ENCODE peak calls at places on chromosome 9, in seven cellular contexts. U is HepG2, T is Panc1, X is GM12878, S is HCT116, I is H1, R is K562. B is an unnamed sample.
A peak's percentile ranks its signal among the peaks of the same experiment; 100 is the strongest.

GRCh38 chr9:126057869-126058467 is 268.7 kb upstream of the MVB12B start:
- DNase-seq in U (no peak), T (no peak), X (no peak), S (no peak), I (no peak), R (no peak), B (peak; percentile 66)

GRCh38 chr9:16864741-16865434 is 5.6 kb downstream of the BNC2 start:
- DNase-seq in U (no peak), T (no peak), X (no peak), S (no peak), I (no peak), R (no peak), B (no peak)

GRCh38 chr9:29556317-29556716 is 1983.0 kb upstream of the C9orf72 start:
- DNase-seq in U (no peak), T (no peak), X (no peak), S (no peak), I (no peak), R (no peak), B (no peak)

GRCh38 chr9:4859035-4859434 is 66.3 kb downstream of the RCL1 start:
- DNase-seq in U (no peak), T (no peak), X (no peak), S (no peak), I (no peak), R (no peak), B (no peak)

GRCh38 chr9:35499029-35499700 is 9.3 kb downstream of the RUSC2 start:
- DNase-seq in U (no peak), T (no peak), X (no peak), S (no peak), I (no peak), R (no peak), B (no peak)

GRCh38 chr9:84811072-84811725 is 141.7 kb downstream of the NTRK2 start:
- DNase-seq in U (no peak), T (no peak), X (no peak), S (no peak), I (no peak), R (no peak), B (no peak)

GRCh38 chr9:114655689-114656088 is 1.9 kb downstream of the TEX53 start:
- DNase-seq in U (no peak), T (no peak), X (no peak), S (no peak), I (no peak), R (no peak), B (no peak)

GRCh38 chr9:115442054-115442453 is 324.1 kb upstream of the TNC start:
- DNase-seq in U (no peak), T (no peak), X (no peak), S (no peak), I (no peak), R (no peak), B (no peak)

GRCh38 chr9:125650271-125650737 is 56.7 kb downstream of the MAPKAP1 start:
- DNase-seq in U (no peak), T (no peak), X (peak; percentile 96), S (no peak), I (no peak), R (no peak), B (no peak)

GRCh38 chr9:36499156-36499886 is 73.4 kb upstream of the MELK start:
- DNase-seq in U (no peak), T (no peak), X (no peak), S (no peak), I (no peak), R (no peak), B (peak; percentile 73)

GRCh38 chr9:35907732-35908483 is 1.4 kb upstream of the SPAAR start:
- DNase-seq in U (peak; percentile 62), T (no peak), X (no peak), S (peak; percentile 32), I (peak; percentile 49), R (peak; percentile 24), B (peak; percentile 86)

GRCh38 chr9:136292591-136293448 is 11.1 kb downstream of the CCDC187 start:
- DNase-seq in U (no peak), T (no peak), X (no peak), S (no peak), I (no peak), R (no peak), B (peak; percentile 67)

GRCh38 chr9:33506626-33507370 is 17.3 kb upstream of the ANKRD18B start:
- DNase-seq in U (peak; percentile 31), T (no peak), X (no peak), S (peak; percentile 27), I (no peak), R (no peak), B (no peak)

GRCh38 chr9:97109194-97109811 is 70.4 kb upstream of the CTSV start:
- DNase-seq in U (peak; percentile 64), T (peak; percentile 39), X (peak; percentile 1), S (peak; percentile 69), I (peak; percentile 43), R (peak; percentile 7), B (no peak)

GRCh38 chr9:33068991-33069390 is 7.5 kb downstream of the SMU1 start:
- DNase-seq in U (no peak), T (no peak), X (no peak), S (no peak), I (no peak), R (no peak), B (no peak)

GRCh38 chr9:13429271-13429670 is 149.8 kb upstream of the MPDZ start:
- DNase-seq in U (no peak), T (no peak), X (no peak), S (no peak), I (no peak), R (no peak), B (no peak)

GRCh38 chr9:133958756-133959155 is 33.4 kb downstream of the VAV2 start:
- DNase-seq in U (no peak), T (no peak), X (no peak), S (no peak), I (no peak), R (no peak), B (no peak)

GRCh38 chr9:94948567-94949235 is 222.2 kb downstream of the AOPEP start:
- DNase-seq in U (no peak), T (no peak), X (no peak), S (no peak), I (no peak), R (no peak), B (no peak)

GRCh38 chr9:94944623-94945022 is 218.1 kb downstream of the AOPEP start:
- DNase-seq in U (no peak), T (no peak), X (no peak), S (no peak), I (no peak), R (no peak), B (no peak)

GRCh38 chr9:94946256-94946655 is 219.8 kb downstream of the AOPEP start:
- DNase-seq in U (no peak), T (no peak), X (no peak), S (no peak), I (no peak), R (no peak), B (no peak)

GRCh38 chr9:94949330-94949729 is 222.8 kb downstream of the AOPEP start:
- DNase-seq in U (no peak), T (no peak), X (no peak), S (no peak), I (no peak), R (no peak), B (no peak)

DNA sequence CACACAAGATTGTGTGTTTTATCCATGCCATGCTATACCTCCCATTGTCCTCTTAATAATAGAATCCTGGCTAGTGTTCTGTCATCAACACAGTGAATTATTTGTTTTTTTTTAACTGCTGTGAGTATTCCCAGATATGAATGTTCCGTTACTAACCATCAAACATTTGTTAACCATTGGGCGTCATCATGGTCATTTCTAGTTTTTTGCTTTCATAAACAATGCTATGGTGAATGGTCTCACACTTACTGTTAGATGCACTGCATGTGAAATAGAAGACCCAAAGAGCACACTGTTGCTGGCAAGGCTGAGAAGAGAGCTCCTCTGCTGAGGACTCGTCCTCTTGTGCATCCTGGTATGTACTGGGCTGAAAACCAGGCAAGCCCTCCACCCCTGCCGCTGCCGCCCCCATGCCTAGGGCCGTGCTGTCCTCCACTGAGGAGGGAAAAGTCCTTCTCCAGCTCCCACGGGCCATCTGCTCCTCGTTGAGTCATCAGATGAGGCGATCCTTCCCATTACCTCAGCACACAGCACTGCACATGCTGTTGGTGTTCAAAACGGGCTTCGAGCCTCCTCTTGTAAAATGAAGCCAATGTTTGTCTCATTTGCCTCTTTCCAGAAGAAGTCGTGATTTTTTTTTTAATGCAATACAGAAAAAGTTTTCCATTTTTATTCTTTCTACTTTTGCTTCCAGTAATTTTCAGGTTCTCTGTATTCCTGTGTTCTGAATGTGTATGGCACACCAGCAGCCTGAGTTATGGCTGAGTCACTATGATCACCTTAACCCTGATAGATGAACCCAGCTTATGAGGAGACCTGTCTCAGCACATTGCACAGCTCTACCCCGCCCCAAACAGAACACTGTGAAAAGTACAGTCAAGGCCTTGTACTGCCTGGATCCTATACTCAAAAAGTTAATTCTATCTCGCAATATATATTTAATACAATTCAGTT is 219.0 kb downstream of the AOPEP start:
- DNase-seq in U (no peak), T (peak; percentile 25), X (no peak), S (no peak), I (no peak), R (peak; percentile 25), B (no peak)
- TF ChIP-seq SIN3A in U (no peak), T (no peak), X (no peak), S (no peak), I (no peak), R (no peak), B (no peak)

GRCh38 chr9:129494113-129494789 is 126.7 kb downstream of the C9orf50 start:
- DNase-seq in U (no peak), T (no peak), X (no peak), S (no peak), I (no peak), R (no peak), B (no peak)
- TF ChIP-seq CTCF in U (no peak), T (no peak), X (no peak), S (no peak), I (no peak), R (no peak), B (no peak)

GRCh38 chr9:83032065-83032625 is 30.8 kb downstream of the RASEF start:
- DNase-seq in U (no peak), T (no peak), X (no peak), S (no peak), I (no peak), R (no peak), B (no peak)
- TF ChIP-seq SIN3A in U (no peak), T (no peak), X (no peak), S (no peak), I (no peak), R (no peak), B (no peak)

DNA sequence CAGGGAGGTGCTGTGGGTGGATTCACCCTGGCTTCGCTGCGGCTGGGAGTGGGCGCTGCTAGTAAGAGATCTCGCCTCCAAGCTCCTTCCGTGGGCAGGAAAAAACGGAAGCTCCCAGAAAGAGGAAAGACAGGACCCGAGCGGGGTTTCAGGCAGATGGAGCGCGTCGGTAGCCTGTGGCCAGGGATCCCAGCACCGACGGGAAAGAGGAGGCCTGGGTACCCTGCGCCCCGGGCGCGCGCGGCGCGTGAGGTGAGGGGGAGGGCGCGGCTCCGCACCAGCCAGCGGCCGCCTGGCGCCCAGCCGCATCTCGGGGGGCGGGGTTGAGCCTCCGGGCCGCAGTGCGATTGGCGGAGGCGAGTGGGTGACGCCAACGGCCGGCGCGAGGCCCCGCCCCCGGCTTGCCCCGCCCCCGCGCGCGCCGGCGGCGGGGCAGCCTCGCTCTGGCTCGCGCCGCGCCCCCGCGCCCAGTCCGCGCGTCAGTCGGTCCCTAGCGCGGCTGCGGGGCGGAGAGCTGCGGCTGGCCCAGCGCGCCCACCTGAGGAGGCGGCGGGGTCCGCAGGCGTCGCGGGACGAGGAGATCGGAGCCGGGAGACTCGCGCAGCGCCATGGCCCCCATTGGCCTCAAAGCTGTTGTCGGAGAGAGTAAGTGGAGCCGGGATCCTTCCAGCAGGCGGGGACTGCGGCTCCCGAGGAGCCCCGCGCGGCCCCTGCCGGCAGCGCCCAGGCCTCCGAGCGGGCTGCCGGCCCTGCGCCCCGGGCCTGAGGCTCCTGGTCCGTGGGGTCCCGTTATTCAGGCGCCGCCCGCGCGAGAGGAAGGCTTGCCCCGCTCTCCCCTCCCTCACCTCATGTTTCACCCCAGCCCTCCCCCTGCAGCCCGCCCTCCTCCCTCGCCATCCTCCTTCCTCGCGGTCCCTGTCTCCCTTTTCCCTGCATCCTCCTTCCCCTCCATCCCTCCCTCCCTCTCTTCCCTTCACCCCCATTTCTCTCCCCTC is at the start of gene STXBP1:
- DNase-seq in U (peak; percentile 55), T (no peak), X (no peak), S (peak; percentile 51), I (no peak), R (peak; percentile 97), B (peak; percentile 98)
- TF ChIP-seq CTCF in U (peak; percentile 12), T (no peak), X (no peak), S (no peak), I (no peak), R (peak; percentile 16), B (peak; percentile 17)

B was measured in SK-N-SH.